ENCODE peak calls at places on chromosomes 12 and 14, in seven cellular contexts. H, Q, F, C, E, Z and R are unnamed samples.

GRCh38 chr14:59208224-59208814 is 19.9 kb downstream of the DAAM1 start:
- DNase-seq in H (peak; percentile 89), E (no peak), Q (no peak), F (no peak), C (no peak), Z (no peak), R (peak; percentile 83)

GRCh38 chr12:646303-647038 is 16.8 kb downstream of the NINJ2 start:
- DNase-seq in Z (peak; percentile 95), C (peak; percentile 73), F (no peak), H (no peak), Q (peak; percentile 85), E (peak; percentile 75), R (peak; percentile 57)

GRCh38 chr12:56261503-56262230 is 3.5 kb upstream of the ANKRD52 start:
- DNase-seq in Z (no peak), Q (no peak), C (no peak), E (no peak), H (peak; percentile 85), F (no peak), R (peak; percentile 49)

GRCh38 chr12:53674977-53675700 is 744 bp downstream of the ATP5MC2 start:
- DNase-seq in C (no peak), Q (no peak), E (no peak), F (no peak), H (no peak), Z (no peak), R (no peak)

GRCh38 chr14:53399057-53399456 is 245.9 kb upstream of the DDHD1 start:
- DNase-seq in F (peak; percentile 40), C (no peak), E (no peak), Q (no peak), Z (no peak), H (peak; percentile 25), R (peak; percentile 44)

GRCh38 chr12:24411948-24412347 is 462.5 kb upstream of the SOX5 start:
- DNase-seq in E (no peak), C (no peak), H (no peak), Z (no peak), F (no peak), Q (no peak), R (no peak)

GRCh38 chr12:32542550-32543229 is 136.4 kb upstream of the DNM1L start:
- DNase-seq in F (no peak), H (no peak), Z (no peak), Q (no peak), E (no peak), C (no peak), R (no peak)

GRCh38 chr12:7369274-7369729 is 65.4 kb downstream of the ACSM4 start:
- DNase-seq in H (peak; percentile 94), E (peak; percentile 48), F (no peak), Z (peak; percentile 66), Q (peak; percentile 44), C (no peak), R (peak; percentile 60)

GRCh38 chr14:58815781-58816297 is 178.1 kb downstream of the DACT1 start:
- DNase-seq in F (no peak), C (no peak), Z (no peak), Q (no peak), E (no peak), H (no peak), R (no peak)

GRCh38 chr12:108828774-108829173 is 28.6 kb downstream of the SSH1 start:
- DNase-seq in Z (no peak), F (no peak), H (no peak), C (no peak), Q (no peak), E (peak; percentile 15), R (peak; percentile 99)

GRCh38 chr14:65791551-65791981 is 379.0 kb downstream of the FUT8 start:
- DNase-seq in E (no peak), C (no peak), Z (no peak), F (no peak), H (peak; percentile 81), Q (no peak), R (peak; percentile 44)

GRCh38 chr12:111596985-111597730 is 2.0 kb downstream of the ATXN2 start:
- DNase-seq in H (peak; percentile 84), Z (peak; percentile 70), Q (peak; percentile 45), F (peak; percentile 47), C (peak; percentile 65), E (peak; percentile 43), R (peak; percentile 71)

GRCh38 chr14:100287202-100287997 is 18.8 kb downstream of the SLC25A29 start:
- DNase-seq in H (no peak), C (no peak), Z (no peak), F (no peak), Q (no peak), E (no peak), R (no peak)

GRCh38 chr12:116434155-116435065 is 124.8 kb upstream of the MAP1LC3B2 start:
- DNase-seq in F (peak; percentile 43), H (peak; percentile 93), Q (peak; percentile 88), Z (no peak), E (peak; percentile 79), C (peak; percentile 75), R (peak; percentile 96)

GRCh38 chr12:110791589-110791988 is 48.9 kb upstream of the PPP1CC start:
- DNase-seq in H (no peak), C (no peak), E (no peak), Q (no peak), Z (no peak), F (no peak), R (no peak)

GRCh38 chr14:104030958-104031357 is 54.5 kb upstream of the ASPG start:
- DNase-seq in C (no peak), Q (no peak), H (no peak), F (no peak), Z (no peak), E (no peak), R (no peak)

GRCh38 chr12:47033081-47033480 is 46.3 kb upstream of the PCED1B start:
- DNase-seq in Q (peak; percentile 35), H (no peak), F (no peak), Z (no peak), C (no peak), E (peak; percentile 26), R (peak; percentile 57)

GRCh38 chr14:64828096-64828495 is 51.6 kb downstream of the SPTB start:
- DNase-seq in F (no peak), Z (no peak), Q (no peak), C (no peak), E (no peak), H (no peak), R (no peak)

GRCh38 chr12:130333341-130333740 is 4.3 kb upstream of the PIWIL1 start:
- DNase-seq in C (no peak), E (no peak), Z (no peak), F (no peak), Q (no peak), H (no peak), R (no peak)

GRCh38 chr12:80580254-80580653 is 127.2 kb upstream of the MYF6 start:
- DNase-seq in E (no peak), F (no peak), Q (no peak), H (peak; percentile 93), Z (no peak), C (no peak), R (peak; percentile 95)

GRCh38 chr12:129186952-129187351 is 333.7 kb downstream of the GLT1D1 start:
- DNase-seq in Q (no peak), E (no peak), H (no peak), F (no peak), C (no peak), Z (no peak), R (no peak)

GRCh38 chr14:104889374-104889755 is 24.3 kb downstream of the CEP170B start:
- DNase-seq in Q (peak; percentile 20), Z (no peak), H (no peak), C (no peak), E (peak; percentile 11), F (peak; percentile 4), R (no peak)

GRCh38 chr14:54428527-54428926 is 12.6 kb downstream of the CNIH1 start:
- DNase-seq in C (no peak), F (no peak), Z (no peak), Q (no peak), E (no peak), H (no peak), R (no peak)

GRCh38 chr14:31341280-31341679 is 79.1 kb downstream of the HEATR5A start:
- DNase-seq in Q (no peak), H (no peak), E (no peak), Z (no peak), C (no peak), F (no peak), R (no peak)

GRCh38 chr12:52398176-52398575 is 8.0 kb downstream of the KRT82 start:
- DNase-seq in E (no peak), F (no peak), Z (no peak), H (no peak), Q (no peak), C (no peak), R (no peak)

GRCh38 chr14:91919814-91920213 is 27.7 kb downstream of the FBLN5 start:
- DNase-seq in C (no peak), H (no peak), Q (peak; percentile 49), F (no peak), Z (no peak), E (peak; percentile 56), R (peak; percentile 80)